ENCODE peak calls at places on chromosomes 11 and 22, in six cellular contexts. S, E, Z, V, G and H are unnamed samples.

GRCh38 chr11:45180158-45180887 is 33.9 kb downstream of the PRDM11 start:
- DNase-seq in S (peak; percentile 88), E (peak; percentile 16), Z (no peak), V (peak; percentile 11), G (peak; percentile 70), H (no peak)

GRCh38 chr11:3186166-3186953 is 21.2 kb upstream of the OSBPL5 start:
- DNase-seq in S (peak; percentile 36), E (no peak), Z (no peak), V (no peak), G (no peak), H (no peak)

GRCh38 chr22:46742576-46743221 is 4.6 kb upstream of the CERK start:
- DNase-seq in S (no peak), E (no peak), Z (no peak), V (no peak), G (no peak), H (no peak)

GRCh38 chr11:35608502-35608901 is 9.8 kb upstream of the FJX1 start:
- DNase-seq in S (no peak), E (no peak), Z (no peak), V (no peak), G (no peak), H (no peak)

GRCh38 chr11:87331273-87331672 is 293.5 kb downstream of the TMEM135 start:
- DNase-seq in S (no peak), E (no peak), Z (no peak), V (no peak), G (no peak), H (no peak)

GRCh38 chr11:3855808-3856491 is 486 bp downstream of the STIM1 start:
- DNase-seq in S (peak; percentile 92), E (peak; percentile 68), Z (no peak), V (peak; percentile 36), G (no peak), H (no peak)

GRCh38 chr11:105799728-105800462 is 190.0 kb downstream of the GRIA4 start:
- DNase-seq in S (no peak), E (no peak), Z (no peak), V (no peak), G (no peak), H (no peak)

GRCh38 chr22:30969532-30970355 is 679 bp downstream of the TUG1 start:
- DNase-seq in S (peak; percentile 90), E (no peak), Z (peak; percentile 7), V (peak; percentile 36), G (peak; percentile 54), H (no peak)

GRCh38 chr11:1234054-1234720 is 11.3 kb downstream of the MUC5B start:
- DNase-seq in S (peak; percentile 79), E (no peak), Z (no peak), V (no peak), G (no peak), H (no peak)

GRCh38 chr11:8265681-8266241 is 2.1 kb upstream of the LMO1 start:
- DNase-seq in S (peak; percentile 80), E (no peak), Z (no peak), V (no peak), G (no peak), H (no peak)

GRCh38 chr11:19646921-19647320 is 65.7 kb upstream of the NAV2 start:
- DNase-seq in S (no peak), E (no peak), Z (peak; percentile 88), V (no peak), G (no peak), H (no peak)

GRCh38 chr11:104275992-104276391 is 112.0 kb upstream of the PDGFD start:
- DNase-seq in S (no peak), E (no peak), Z (no peak), V (no peak), G (no peak), H (no peak)